ENCODE peak calls at places on chromosomes 11 and 22, in eight cellular contexts. X is breast epithelium, Y is dorsolateral prefrontal cortex, H is heart left ventricle, K is stomach, Q is OCI-LY7, F is adrenal gland, U is neural progenitor cell. E is an unnamed sample.

GRCh38 chr11:7597620-7598019 is 75.7 kb downstream of the CYB5R2 start:
- DNase-seq in Y (no peak), H (no peak), K (peak), X (peak), Q (no peak), F (no peak), U (no peak), E (no peak)

GRCh38 chr11:62680825-62681240 is 2.0 kb upstream of the UBXN1 start:
- DNase-seq in U (peak), Q (peak), F (peak), H (peak), Y (no peak), K (peak), X (no peak), E (no peak)

GRCh38 chr11:28110839-28111235 is 2.6 kb downstream of the METTL15 start:
- DNase-seq in Y (no peak), H (no peak), U (no peak), F (no peak), K (no peak), X (no peak), Q (no peak), E (no peak)

GRCh38 chr11:13205446-13205845 is 72.1 kb upstream of the BMAL1 start:
- DNase-seq in K (no peak), H (no peak), Q (no peak), U (no peak), Y (no peak), F (no peak), X (no peak), E (no peak)

GRCh38 chr11:10376061-10376460 is 71.2 kb downstream of the ADM start:
- DNase-seq in K (no peak), U (no peak), H (no peak), X (no peak), Y (no peak), Q (no peak), F (peak), E (no peak)

GRCh38 chr11:103737791-103738190 is 298.6 kb upstream of the DDI1 start:
- DNase-seq in Y (no peak), H (no peak), X (no peak), U (peak), F (no peak), Q (no peak), K (no peak), E (no peak)

GRCh38 chr11:78339945-78340344 is 77.7 kb downstream of the GAB2 start:
- DNase-seq in X (no peak), U (no peak), H (no peak), Y (no peak), K (no peak), F (no peak), Q (no peak), E (no peak)

GRCh38 chr11:15943418-15944197 is 412.7 kb downstream of the SOX6 start:
- DNase-seq in X (no peak), Q (no peak), F (no peak), H (no peak), U (no peak), K (no peak), Y (no peak), E (no peak)

GRCh38 chr22:16915711-16916110 is 90.5 kb upstream of the XKR3 start:
- DNase-seq in U (no peak), K (no peak), X (no peak), F (no peak), Q (peak), H (no peak), Y (no peak), E (no peak)

GRCh38 chr22:41469218-41469851 is 418 bp downstream of the ACO2 start:
- DNase-seq in X (no peak), U (peak), F (peak), K (peak), Q (peak), Y (no peak), H (no peak), E (no peak)

GRCh38 chr11:119684361-119685072 is 44.5 kb downstream of the NECTIN1 start:
- DNase-seq in U (no peak), Y (no peak), F (no peak), X (no peak), Q (no peak), K (no peak), H (no peak), E (no peak)

GRCh38 chr11:126630893-126631292 is 275.4 kb downstream of the ST3GAL4 start:
- DNase-seq in Y (no peak), F (no peak), K (no peak), H (no peak), X (no peak), U (no peak), Q (no peak), E (no peak)

DNA sequence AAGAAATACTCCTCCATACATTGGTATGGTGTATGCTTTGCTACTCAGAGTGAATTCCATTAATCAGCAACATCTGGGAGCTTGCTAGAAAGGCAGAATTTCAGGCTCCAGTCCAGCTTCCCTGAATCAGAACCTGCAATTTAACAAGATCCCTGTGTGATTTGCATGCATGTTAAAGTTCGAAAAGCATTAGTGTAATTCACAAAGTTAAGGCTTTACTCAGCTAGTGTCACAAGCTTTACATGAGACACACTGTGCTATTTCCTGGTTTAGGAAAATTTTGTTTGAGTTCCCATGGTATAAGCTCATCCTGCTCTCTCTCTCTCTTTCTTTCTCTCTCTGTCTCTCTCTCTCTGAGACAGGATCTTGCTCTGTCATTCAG is 37.0 kb upstream of the HEPHL1 start:
- DNase-seq in U (no peak), X (no peak), Y (no peak), Q (no peak), K (no peak), F (no peak), H (no peak), E (no peak)
- H3K27ac ChIP-seq in U (no peak), X (no peak), Y (no peak), Q (no peak), K (no peak), F (no peak), H (no peak), E (no peak)

GRCh38 chr11:76638267-76639197 is 32.0 kb downstream of the LRRC32 start:
- DNase-seq in K (no peak), Q (no peak), X (no peak), Y (no peak), U (no peak), F (peak), H (no peak), E (no peak)
- H3K27ac ChIP-seq in K (no peak), Q (peak), X (no peak), Y (no peak), U (no peak), F (no peak), H (no peak), E (no peak)

GRCh38 chr11:104967493-104968364 is 645 bp downstream of the CASP4 start:
- DNase-seq in Q (no peak), X (no peak), K (no peak), Y (no peak), U (no peak), H (no peak), F (no peak), E (no peak)

GRCh38 chr11:104962852-104963251 is 5.5 kb downstream of the CASP4 start:
- DNase-seq in Y (no peak), F (no peak), X (no peak), H (no peak), U (no peak), K (no peak), Q (no peak), E (no peak)

GRCh38 chr11:104964247-104964646 is 4.1 kb downstream of the CASP4 start:
- DNase-seq in U (no peak), X (no peak), K (no peak), Y (no peak), Q (no peak), H (no peak), F (no peak), E (no peak)

GRCh38 chr11:104968365-104968855 is at the start of gene CASP4:
- DNase-seq in U (no peak), K (no peak), H (peak), F (no peak), Q (peak), X (no peak), Y (no peak), E (no peak)

GRCh38 chr11:104965735-104966134 is 2.6 kb downstream of the CASP4 start:
- DNase-seq in U (no peak), Y (no peak), H (no peak), Q (no peak), K (no peak), F (no peak), X (no peak), E (no peak)
- H3K27ac ChIP-seq in U (no peak), Y (no peak), H (no peak), Q (no peak), K (no peak), F (no peak), X (peak), E (no peak)

DNA sequence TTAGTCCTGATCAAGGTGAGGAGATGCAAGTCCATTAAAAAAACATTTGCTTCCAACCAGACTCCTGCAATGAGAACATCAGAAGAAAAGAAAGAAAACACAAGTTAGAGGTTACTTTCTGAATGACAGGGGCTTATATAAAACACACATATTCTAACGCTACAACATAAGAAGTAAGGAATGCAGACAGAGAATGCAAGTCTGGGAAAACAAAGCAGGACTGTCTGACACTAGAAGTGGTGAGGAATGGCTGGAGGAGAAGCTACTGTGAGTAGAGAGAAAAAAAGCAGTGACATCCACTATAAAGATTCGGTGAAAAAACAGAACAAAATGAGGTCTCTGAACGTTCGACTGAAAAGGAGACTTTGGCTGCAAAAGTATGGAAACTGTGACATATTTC is 12.3 kb downstream of the TMEM216 start:
- DNase-seq in H (no peak), F (no peak), X (no peak), K (no peak), U (no peak), Y (no peak), Q (no peak), E (no peak)
- H3K27ac ChIP-seq in H (no peak), F (no peak), X (peak), K (no peak), U (no peak), Y (peak), Q (no peak), E (no peak)

GRCh38 chr22:40240160-40240559 is 62.4 kb downstream of the TNRC6B start:
- DNase-seq in X (no peak), H (no peak), Y (no peak), F (no peak), K (no peak), Q (no peak), U (peak), E (no peak)
- H3K27ac ChIP-seq in X (no peak), H (no peak), Y (no peak), F (no peak), K (peak), Q (no peak), U (no peak), E (no peak)

DNA sequence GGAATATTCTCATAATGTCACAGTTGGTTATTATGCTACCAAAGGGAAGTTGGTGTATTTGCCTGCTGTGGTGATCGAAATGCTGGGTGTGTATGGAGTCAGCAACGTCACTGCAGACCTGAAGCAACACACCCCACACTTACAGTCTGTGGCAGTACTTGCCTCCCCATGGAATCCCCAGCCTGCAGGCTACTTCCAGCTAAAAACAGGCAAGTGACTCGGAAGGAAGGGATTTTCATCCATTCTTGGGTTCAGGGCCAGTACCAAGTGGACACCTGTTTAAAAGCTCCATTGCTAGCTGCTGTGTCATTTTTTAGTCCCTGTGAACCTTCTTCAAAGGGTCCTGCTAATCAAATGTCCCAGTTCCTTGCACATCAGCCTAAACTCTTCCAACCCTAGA is 149.6 kb downstream of the C11orf91 start:
- DNase-seq in X (no peak), H (no peak), U (no peak), K (no peak), F (no peak), Y (no peak), Q (no peak), E (no peak)
- H3K27ac ChIP-seq in X (no peak), H (no peak), U (no peak), K (no peak), F (no peak), Y (no peak), Q (no peak), E (no peak)

GRCh38 chr11:65446446-65447277 is 24.1 kb downstream of the NEAT1 start:
- DNase-seq in Q (no peak), Y (no peak), U (no peak), H (no peak), F (peak), K (peak), X (no peak), E (no peak)
- H3K27ac ChIP-seq in Q (peak), Y (no peak), U (no peak), H (peak), F (peak), K (peak), X (peak), E (peak)

E was measured in substantia nigra.